ENCODE peak calls at places on chromosomes 11 and 22, in seven cellular contexts. L, U, Q, K, N, D and Y are unnamed samples.
A peak's percentile ranks its signal among the peaks of the same experiment; 100 is the strongest.

GRCh38 chr11:31646206-31646605 is 136.6 kb downstream of the ELP4 start:
- DNase-seq in K (no peak), L (no peak), U (no peak), D (no peak), Q (no peak), N (no peak), Y (no peak)

GRCh38 chr11:43953521-43953920 is 11.1 kb downstream of the C11orf96 start:
- DNase-seq in D (no peak), K (no peak), U (no peak), L (no peak), N (no peak), Q (no peak), Y (no peak)

GRCh38 chr11:63961608-63962412 is 12.6 kb upstream of the COX8A start:
- DNase-seq in L (no peak), K (no peak), U (no peak), D (no peak), N (no peak), Q (peak; percentile 47), Y (no peak)

GRCh38 chr11:44628730-44629361 is 63.4 kb downstream of the CD82 start:
- DNase-seq in D (no peak), L (no peak), K (no peak), Q (no peak), N (peak; percentile 12), U (no peak), Y (no peak)

GRCh38 chr22:37330200-37331033 is 48.1 kb downstream of the CYTH4 start:
- DNase-seq in L (peak; percentile 38), U (peak; percentile 36), K (peak; percentile 73), D (peak; percentile 44), N (peak; percentile 58), Q (no peak), Y (no peak)

GRCh38 chr11:75873417-75874148 is 58.6 kb downstream of the UVRAG start:
- DNase-seq in Q (no peak), D (no peak), U (no peak), N (no peak), L (peak; percentile 41), K (no peak), Y (no peak)

GRCh38 chr22:44894321-44894720 is 115.5 kb downstream of the PHF21B start:
- DNase-seq in Q (no peak), N (no peak), K (no peak), D (no peak), U (no peak), L (no peak), Y (no peak)

GRCh38 chr11:75795276-75796090 is 19.5 kb upstream of the UVRAG start:
- DNase-seq in U (no peak), Q (no peak), N (no peak), D (no peak), L (no peak), K (peak; percentile 45), Y (no peak)

GRCh38 chr22:49957826-49958461 is 2.6 kb upstream of the PIM3 start:
- DNase-seq in U (no peak), D (no peak), K (no peak), L (no peak), N (no peak), Q (peak; percentile 18), Y (no peak)

GRCh38 chr11:119254239-119254638 is 48.1 kb downstream of the CBL start:
- DNase-seq in U (no peak), K (no peak), N (no peak), D (peak; percentile 69), L (no peak), Q (no peak), Y (no peak)

GRCh38 chr11:119317592-119318239 is 786 bp upstream of the MCAM start:
- DNase-seq in N (no peak), L (no peak), K (no peak), U (no peak), Q (no peak), D (no peak), Y (no peak)

GRCh38 chr11:66543263-66544107 is 2.4 kb downstream of the ZDHHC24 start:
- DNase-seq in U (no peak), N (no peak), K (peak; percentile 26), L (peak; percentile 84), Q (peak; percentile 61), D (peak; percentile 40), Y (peak; percentile 47)

GRCh38 chr22:44782286-44782830 is 30.0 kb downstream of the ARHGAP8 start:
- DNase-seq in D (no peak), K (no peak), Q (no peak), U (no peak), N (no peak), L (no peak), Y (no peak)

GRCh38 chr11:33197915-33198727 is 36.8 kb upstream of the CSTF3 start:
- DNase-seq in N (no peak), Q (no peak), K (no peak), D (no peak), L (no peak), U (peak; percentile 28), Y (no peak)

GRCh38 chr11:48103621-48104561 is 112.7 kb upstream of the OR4B1 start:
- DNase-seq in D (no peak), K (no peak), N (no peak), Q (no peak), U (peak; percentile 88), L (peak; percentile 12), Y (no peak)

GRCh38 chr22:49517211-49517610 is 310.5 kb downstream of the BRD1 start:
- DNase-seq in U (no peak), L (no peak), K (no peak), D (no peak), Q (no peak), N (no peak), Y (no peak)

GRCh38 chr11:133903875-133904817 is 52.6 kb downstream of the IGSF9B start:
- DNase-seq in L (no peak), Q (no peak), U (no peak), K (no peak), N (no peak), D (no peak), Y (peak; percentile 33)

GRCh38 chr11:108891143-108891542 is 226.3 kb downstream of the DDX10 start:
- DNase-seq in Q (no peak), L (no peak), U (no peak), D (no peak), K (no peak), N (no peak), Y (no peak)

GRCh38 chr11:44572884-44573283 is 7.4 kb downstream of the CD82 start:
- DNase-seq in L (no peak), N (no peak), K (no peak), U (no peak), Q (no peak), D (no peak), Y (no peak)

GRCh38 chr11:69909561-69910518 is 90.6 kb upstream of the FGF3 start:
- DNase-seq in Q (no peak), U (no peak), L (no peak), N (no peak), D (no peak), K (no peak), Y (peak; percentile 45)

GRCh38 chr22:41197808-41198585 is 7.1 kb upstream of the L3MBTL2 start:
- DNase-seq in U (no peak), L (peak; percentile 58), Q (peak; percentile 62), D (peak; percentile 68), K (peak; percentile 66), N (no peak), Y (no peak)

GRCh38 chr22:49544286-49544685 is 283.4 kb downstream of the BRD1 start:
- DNase-seq in D (no peak), K (no peak), Q (no peak), L (no peak), U (no peak), N (no peak), Y (no peak)

GRCh38 chr22:18023509-18024275 is 669 bp downstream of the MICAL3 start:
- DNase-seq in N (peak; percentile 62), U (peak; percentile 52), Q (peak; percentile 91), D (peak; percentile 26), L (no peak), K (peak; percentile 90), Y (peak; percentile 77)

GRCh38 chr22:19902245-19902699 is 39.3 kb upstream of the COMT start:
- DNase-seq in Q (no peak), D (no peak), L (no peak), N (no peak), K (no peak), U (no peak), Y (no peak)

GRCh38 chr11:100927579-100927978 is 202.0 kb downstream of the PGR start:
- DNase-seq in U (no peak), L (no peak), N (no peak), Q (no peak), D (no peak), K (no peak), Y (no peak)

GRCh38 chr22:36790648-36791047 is 14.7 kb upstream of the IFT27 start:
- DNase-seq in D (peak; percentile 12), N (no peak), U (no peak), K (no peak), L (no peak), Q (no peak), Y (no peak)

GRCh38 chr11:18775492-18776292 is 15.9 kb downstream of the PTPN5 start:
- DNase-seq in L (peak; percentile 36), U (no peak), N (peak; percentile 49), Q (peak; percentile 49), D (peak; percentile 42), K (peak; percentile 55), Y (peak; percentile 41)

GRCh38 chr11:108589136-108589535 is 4.4 kb downstream of the EXPH5 start:
- DNase-seq in Q (no peak), L (no peak), N (no peak), U (no peak), D (no peak), K (no peak), Y (no peak)

GRCh38 chr11:44817207-44817944 is 90.6 kb downstream of the TSPAN18 start:
- DNase-seq in D (no peak), N (no peak), K (peak; percentile 72), U (no peak), L (no peak), Q (no peak), Y (no peak)

GRCh38 chr11:107858217-107859070 is at the start of gene SLC35F2:
- DNase-seq in D (peak; percentile 70), U (peak; percentile 14), Q (peak; percentile 65), K (peak; percentile 78), L (peak; percentile 67), N (no peak), Y (peak; percentile 51)

GRCh38 chr11:65293909-65294381 is 20.7 kb upstream of the CDC42EP2 start:
- DNase-seq in K (no peak), N (no peak), Q (peak; percentile 84), U (peak; percentile 57), L (no peak), D (no peak), Y (peak; percentile 78)

GRCh38 chr11:17765381-17766359 is 31.1 kb downstream of the KCNC1 start:
- DNase-seq in U (no peak), K (no peak), D (no peak), L (no peak), N (no peak), Q (no peak), Y (no peak)